ENCODE peak calls at places on chromosomes 7 and 10, in eight cellular contexts. One of them, this sample, is unnamed.

GRCh38 chr10:50152792-50153272 is 85.1 kb downstream of the WASHC2A start:
- DNase-seq in stimulated activated CD4-positive, alpha-beta T cell treated with anti-CD3 and anti-CD28 coated beads, Interleukin-15, amount 100 ng/mL, for 1 hour: no peak
- DNase-seq in mesothelial cell of epicardium: no peak
- DNase-seq in HEK293T: no peak
- DNase-seq in GM20000: no peak
- DNase-seq in foreskin melanocyte: no peak
- DNase-seq in NCI-H345: no peak
- DNase-seq in lung microvascular endothelial cell: peak
- DNase-seq in this sample: no peak

GRCh38 chr7:24587853-24588252 is 14.6 kb downstream of the PALS2 start:
- DNase-seq in stimulated activated CD4-positive, alpha-beta T cell treated with anti-CD3 and anti-CD28 coated beads, Interleukin-15, amount 100 ng/mL, for 1 hour: no peak
- DNase-seq in lung microvascular endothelial cell: peak
- DNase-seq in GM20000: no peak
- DNase-seq in mesothelial cell of epicardium: no peak
- DNase-seq in NCI-H345: peak
- DNase-seq in HEK293T: no peak
- DNase-seq in foreskin melanocyte: no peak
- DNase-seq in this sample: peak

GRCh38 chr10:122475130-122475529 is 13.8 kb downstream of the HTRA1 start:
- DNase-seq in NCI-H345: no peak
- DNase-seq in lung microvascular endothelial cell: no peak
- DNase-seq in HEK293T: no peak
- DNase-seq in foreskin melanocyte: no peak
- DNase-seq in stimulated activated CD4-positive, alpha-beta T cell treated with anti-CD3 and anti-CD28 coated beads, Interleukin-15, amount 100 ng/mL, for 1 hour: no peak
- DNase-seq in GM20000: no peak
- DNase-seq in mesothelial cell of epicardium: no peak
- DNase-seq in this sample: no peak

GRCh38 chr10:16441106-16441850 is 4.5 kb downstream of the PTER start:
- DNase-seq in foreskin melanocyte: no peak
- DNase-seq in HEK293T: no peak
- DNase-seq in stimulated activated CD4-positive, alpha-beta T cell treated with anti-CD3 and anti-CD28 coated beads, Interleukin-15, amount 100 ng/mL, for 1 hour: no peak
- DNase-seq in GM20000: no peak
- DNase-seq in lung microvascular endothelial cell: no peak
- DNase-seq in mesothelial cell of epicardium: no peak
- DNase-seq in NCI-H345: no peak
- DNase-seq in this sample: no peak

GRCh38 chr10:122113161-122113944 is 124.4 kb downstream of the TACC2 start:
- DNase-seq in HEK293T: peak
- DNase-seq in foreskin melanocyte: peak
- DNase-seq in stimulated activated CD4-positive, alpha-beta T cell treated with anti-CD3 and anti-CD28 coated beads, Interleukin-15, amount 100 ng/mL, for 1 hour: no peak
- DNase-seq in GM20000: peak
- DNase-seq in mesothelial cell of epicardium: peak
- DNase-seq in NCI-H345: no peak
- DNase-seq in lung microvascular endothelial cell: peak
- DNase-seq in this sample: no peak

GRCh38 chr10:73759512-73760115 is 15.4 kb downstream of the SEC24C start:
- DNase-seq in lung microvascular endothelial cell: no peak
- DNase-seq in GM20000: no peak
- DNase-seq in foreskin melanocyte: no peak
- DNase-seq in stimulated activated CD4-positive, alpha-beta T cell treated with anti-CD3 and anti-CD28 coated beads, Interleukin-15, amount 100 ng/mL, for 1 hour: no peak
- DNase-seq in mesothelial cell of epicardium: no peak
- DNase-seq in NCI-H345: no peak
- DNase-seq in HEK293T: no peak
- DNase-seq in this sample: no peak

GRCh38 chr7:155984028-155984607 is 171.9 kb upstream of the SHH start:
- DNase-seq in HEK293T: no peak
- DNase-seq in foreskin melanocyte: no peak
- DNase-seq in GM20000: no peak
- DNase-seq in stimulated activated CD4-positive, alpha-beta T cell treated with anti-CD3 and anti-CD28 coated beads, Interleukin-15, amount 100 ng/mL, for 1 hour: no peak
- DNase-seq in lung microvascular endothelial cell: no peak
- DNase-seq in mesothelial cell of epicardium: no peak
- DNase-seq in NCI-H345: no peak
- DNase-seq in this sample: no peak

GRCh38 chr10:65419629-65420028 is 1506.2 kb upstream of the LRRTM3 start:
- DNase-seq in NCI-H345: no peak
- DNase-seq in stimulated activated CD4-positive, alpha-beta T cell treated with anti-CD3 and anti-CD28 coated beads, Interleukin-15, amount 100 ng/mL, for 1 hour: no peak
- DNase-seq in HEK293T: no peak
- DNase-seq in mesothelial cell of epicardium: no peak
- DNase-seq in lung microvascular endothelial cell: no peak
- DNase-seq in foreskin melanocyte: no peak
- DNase-seq in GM20000: no peak
- DNase-seq in this sample: no peak

GRCh38 chr10:118764195-118764594 is 9.4 kb upstream of the CACUL1 start:
- DNase-seq in stimulated activated CD4-positive, alpha-beta T cell treated with anti-CD3 and anti-CD28 coated beads, Interleukin-15, amount 100 ng/mL, for 1 hour: no peak
- DNase-seq in NCI-H345: no peak
- DNase-seq in mesothelial cell of epicardium: no peak
- DNase-seq in GM20000: no peak
- DNase-seq in foreskin melanocyte: no peak
- DNase-seq in HEK293T: no peak
- DNase-seq in lung microvascular endothelial cell: no peak
- DNase-seq in this sample: no peak

GRCh38 chr10:1467450-1467849 is 269.9 kb downstream of the ADARB2 start:
- DNase-seq in HEK293T: no peak
- DNase-seq in mesothelial cell of epicardium: no peak
- DNase-seq in stimulated activated CD4-positive, alpha-beta T cell treated with anti-CD3 and anti-CD28 coated beads, Interleukin-15, amount 100 ng/mL, for 1 hour: no peak
- DNase-seq in foreskin melanocyte: no peak
- DNase-seq in NCI-H345: no peak
- DNase-seq in GM20000: no peak
- DNase-seq in lung microvascular endothelial cell: no peak
- DNase-seq in this sample: no peak

GRCh38 chr7:109003742-109004141 is 434.1 kb downstream of the DNAJB9 start:
- DNase-seq in stimulated activated CD4-positive, alpha-beta T cell treated with anti-CD3 and anti-CD28 coated beads, Interleukin-15, amount 100 ng/mL, for 1 hour: no peak
- DNase-seq in GM20000: no peak
- DNase-seq in NCI-H345: no peak
- DNase-seq in lung microvascular endothelial cell: no peak
- DNase-seq in mesothelial cell of epicardium: no peak
- DNase-seq in foreskin melanocyte: peak
- DNase-seq in HEK293T: no peak
- DNase-seq in this sample: no peak

GRCh38 chr10:80460399-80461207 is 6.5 kb downstream of the TSPAN14 start:
- DNase-seq in lung microvascular endothelial cell: no peak
- DNase-seq in NCI-H345: peak
- DNase-seq in HEK293T: no peak
- DNase-seq in GM20000: no peak
- DNase-seq in mesothelial cell of epicardium: peak
- DNase-seq in foreskin melanocyte: no peak
- DNase-seq in stimulated activated CD4-positive, alpha-beta T cell treated with anti-CD3 and anti-CD28 coated beads, Interleukin-15, amount 100 ng/mL, for 1 hour: no peak
- DNase-seq in this sample: no peak

GRCh38 chr7:2173184-2173827 is 59.4 kb downstream of the MAD1L1 start:
- DNase-seq in stimulated activated CD4-positive, alpha-beta T cell treated with anti-CD3 and anti-CD28 coated beads, Interleukin-15, amount 100 ng/mL, for 1 hour: no peak
- DNase-seq in foreskin melanocyte: no peak
- DNase-seq in HEK293T: no peak
- DNase-seq in NCI-H345: peak
- DNase-seq in GM20000: no peak
- DNase-seq in mesothelial cell of epicardium: no peak
- DNase-seq in lung microvascular endothelial cell: no peak
- DNase-seq in this sample: no peak

GRCh38 chr10:5484205-5484604 is 15.2 kb downstream of the CALML5 start:
- DNase-seq in mesothelial cell of epicardium: no peak
- DNase-seq in GM20000: no peak
- DNase-seq in lung microvascular endothelial cell: no peak
- DNase-seq in HEK293T: no peak
- DNase-seq in stimulated activated CD4-positive, alpha-beta T cell treated with anti-CD3 and anti-CD28 coated beads, Interleukin-15, amount 100 ng/mL, for 1 hour: no peak
- DNase-seq in foreskin melanocyte: no peak
- DNase-seq in NCI-H345: no peak
- DNase-seq in this sample: no peak

GRCh38 chr10:131690805-131691239 is 210.0 kb upstream of the PPP2R2D start:
- DNase-seq in GM20000: no peak
- DNase-seq in HEK293T: no peak
- DNase-seq in mesothelial cell of epicardium: no peak
- DNase-seq in foreskin melanocyte: no peak
- DNase-seq in lung microvascular endothelial cell: no peak
- DNase-seq in stimulated activated CD4-positive, alpha-beta T cell treated with anti-CD3 and anti-CD28 coated beads, Interleukin-15, amount 100 ng/mL, for 1 hour: no peak
- DNase-seq in NCI-H345: no peak
- DNase-seq in this sample: no peak

GRCh38 chr10:77248104-77248503 is 389.5 kb downstream of the KCNMA1 start:
- DNase-seq in foreskin melanocyte: no peak
- DNase-seq in stimulated activated CD4-positive, alpha-beta T cell treated with anti-CD3 and anti-CD28 coated beads, Interleukin-15, amount 100 ng/mL, for 1 hour: no peak
- DNase-seq in mesothelial cell of epicardium: no peak
- DNase-seq in NCI-H345: no peak
- DNase-seq in HEK293T: no peak
- DNase-seq in GM20000: no peak
- DNase-seq in lung microvascular endothelial cell: no peak
- DNase-seq in this sample: no peak